ENCODE peak calls at places on chromosomes 1 and 21, in five cellular contexts. N is HCT116, U is GM23338, Y is PC-3, F is neural progenitor cell. S is an unnamed sample. For H4K20me1, the result is how much of the 10 kb centered on the place peaks cover.

GRCh38 chr1:209650454-209650853 is 1.8 kb downstream of the LAMB3 start:
- DNase-seq in N (no peak), U (no peak), Y (no peak), F (no peak), S (no peak)

GRCh38 chr1:55898191-55898590 is 681.2 kb downstream of the PLPP3 start:
- DNase-seq in N (no peak), U (no peak), Y (peak), F (no peak), S (no peak)

GRCh38 chr1:110384581-110385321 is 6.1 kb downstream of the SLC16A4 start:
- DNase-seq in N (no peak), U (no peak), Y (no peak), F (no peak), S (peak)

GRCh38 chr1:219757890-219758289 is 145.0 kb upstream of the ZC3H11B start:
- DNase-seq in N (no peak), U (no peak), Y (no peak), F (no peak), S (no peak)

GRCh38 chr1:156490401-156491032 is 10.1 kb downstream of the MEF2D start:
- DNase-seq in N (no peak), U (peak), Y (no peak), F (peak), S (peak)

GRCh38 chr21:15943009-15943666 is 213.4 kb downstream of the USP25 start:
- DNase-seq in N (no peak), U (no peak), Y (peak), F (no peak), S (no peak)

GRCh38 chr1:17128361-17128760 is 9.1 kb upstream of the PADI2 start:
- DNase-seq in N (peak), U (peak), Y (peak), F (no peak), S (peak)

GRCh38 chr1:36182734-36183133 is 26.8 kb downstream of the MAP7D1 start:
- DNase-seq in N (no peak), U (peak), Y (no peak), F (peak), S (no peak)

GRCh38 chr1:55147504-55147903 is 67.7 kb downstream of the USP24 start:
- DNase-seq in N (no peak), U (no peak), Y (no peak), F (no peak), S (no peak)

GRCh38 chr1:38005195-38006007 is at the start of gene FHL3:
- DNase-seq in N (no peak), U (peak), Y (peak), F (peak), S (no peak)

GRCh38 chr1:161019767-161020572 is 982 bp downstream of the F11R start:
- DNase-seq in N (no peak), U (peak), Y (peak), F (peak), S (no peak)

GRCh38 chr1:145999321-146000024 is 3.1 kb upstream of the TXNIP start:
- DNase-seq in N (no peak), U (no peak), Y (peak), F (no peak), S (peak)

GRCh38 chr21:38989745-38990423 is 184.2 kb downstream of the ETS2 start:
- DNase-seq in N (no peak), U (no peak), Y (peak), F (peak), S (no peak)

GRCh38 chr1:180173451-180173850 is 18.8 kb downstream of the QSOX1 start:
- DNase-seq in N (no peak), U (no peak), Y (no peak), F (no peak), S (no peak)

GRCh38 chr1:168321945-168322344 is 41.3 kb downstream of the TBX19 start:
- DNase-seq in N (peak), U (no peak), Y (peak), F (no peak), S (peak)

GRCh38 chr1:235999259-235999925 is 65.5 kb downstream of the NID1 start:
- DNase-seq in N (peak), U (no peak), Y (peak), F (no peak), S (no peak)

GRCh38 chr1:183544598-183545297 is 45.5 kb downstream of the NCF2 start:
- DNase-seq in N (no peak), U (peak), Y (no peak), F (peak), S (no peak)

GRCh38 chr21:44687671-44688070 is 5.7 kb upstream of the KRTAP12-1 start:
- DNase-seq in N (no peak), U (no peak), Y (no peak), F (no peak), S (no peak)

GRCh38 chr1:219387211-219387610 is 213.5 kb downstream of the LYPLAL1 start:
- DNase-seq in N (no peak), U (no peak), Y (no peak), F (no peak), S (no peak)

GRCh38 chr1:234978397-234979291 is 150.0 kb downstream of the TOMM20 start:
- DNase-seq in N (peak), U (no peak), Y (peak), F (no peak), S (peak)

GRCh38 chr1:30790850-30791778 is 33.5 kb upstream of the LAPTM5 start:
- DNase-seq in N (no peak), U (no peak), Y (no peak), F (no peak), S (peak)

GRCh38 chr1:2597441-2598328 is 11.1 kb downstream of the PRXL2B start:
- DNase-seq in N (no peak), U (no peak), Y (no peak), F (no peak), S (no peak)

GRCh38 chr1:209769171-209769904 is 13.5 kb downstream of the TRAF3IP3 start:
- DNase-seq in N (no peak), U (no peak), Y (peak), F (no peak), S (peak)

GRCh38 chr1:82445132-82445531 is 644.4 kb downstream of the ADGRL2 start:
- DNase-seq in N (no peak), U (no peak), Y (no peak), F (no peak), S (no peak)

GRCh38 chr1:41312991-41313645 is 48.1 kb upstream of the FOXO6 start:
- DNase-seq in N (no peak), U (no peak), Y (no peak), F (no peak), S (no peak)

GRCh38 chr1:10105484-10105883 is 72.7 kb downstream of the UBE4B start:
- DNase-seq in N (no peak), U (no peak), Y (no peak), F (no peak), S (no peak)

GRCh38 chr1:13619909-13620308 is 36.3 kb downstream of the PDPN start:
- DNase-seq in N (no peak), U (no peak), Y (no peak), F (no peak), S (no peak)

GRCh38 chr1:206111528-206111927 is 5.7 kb downstream of the AVPR1B start:
- DNase-seq in N (no peak), U (no peak), Y (no peak), F (no peak), S (no peak)

GRCh38 chr1:35945327-35945726 is 14.4 kb downstream of the AGO3 start:
- DNase-seq in N (no peak), U (no peak), Y (no peak), F (no peak), S (no peak)

GRCh38 chr1:92277105-92277504 is 21.7 kb downstream of the GLMN start:
- DNase-seq in N (no peak), U (no peak), Y (peak), F (no peak), S (no peak)

GRCh38 chr1:207869859-207870258 is 41.1 kb downstream of the CD34 start:
- DNase-seq in N (no peak), U (no peak), Y (no peak), F (no peak), S (no peak)

GRCh38 chr1:27716262-27716895 is 9.4 kb upstream of the FAM76A start:
- DNase-seq in N (no peak), U (no peak), Y (no peak), F (no peak), S (no peak)

GRCh38 chr1:27713869-27714513 is 11.8 kb upstream of the FAM76A start:
- DNase-seq in N (no peak), U (no peak), Y (no peak), F (no peak), S (no peak)

GRCh38 chr1:27710574-27710973 is 15.2 kb upstream of the FAM76A start:
- DNase-seq in N (no peak), U (no peak), Y (no peak), F (no peak), S (no peak)

DNA sequence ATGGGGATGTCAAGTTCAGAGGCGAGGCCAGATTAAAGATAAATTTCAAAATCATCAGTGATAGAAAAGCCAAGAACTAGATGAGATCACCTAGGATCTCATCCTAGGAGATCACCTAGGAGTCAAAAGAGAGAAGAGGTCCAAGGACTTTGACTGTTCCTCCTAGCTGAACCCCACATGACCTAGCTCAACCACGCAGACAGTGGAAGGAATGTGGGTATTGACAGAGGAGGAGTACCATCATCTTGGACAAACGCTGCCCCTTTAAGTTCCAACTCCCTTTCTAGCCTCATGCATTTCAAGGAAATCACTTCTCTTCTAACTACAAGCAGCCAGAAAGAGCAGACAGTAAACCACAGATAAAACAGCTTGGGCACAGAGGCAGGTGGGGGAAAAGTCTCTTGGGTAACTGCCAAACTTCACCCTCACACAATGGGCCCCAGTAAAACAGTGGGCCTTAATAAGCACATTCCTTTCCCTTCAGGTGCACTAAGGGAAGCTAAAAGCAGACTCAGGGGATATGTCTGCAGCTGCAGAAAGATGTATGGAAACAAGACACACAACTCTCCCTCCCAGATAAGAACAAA is 12.5 kb upstream of the FAM76A start:
- DNase-seq in N (no peak), U (no peak), Y (no peak), F (no peak), S (no peak)
- TF ChIP-seq EZH2phosphoT487 in N (no peak), U (no peak), Y (no peak), F (no peak), S (no peak)

DNA sequence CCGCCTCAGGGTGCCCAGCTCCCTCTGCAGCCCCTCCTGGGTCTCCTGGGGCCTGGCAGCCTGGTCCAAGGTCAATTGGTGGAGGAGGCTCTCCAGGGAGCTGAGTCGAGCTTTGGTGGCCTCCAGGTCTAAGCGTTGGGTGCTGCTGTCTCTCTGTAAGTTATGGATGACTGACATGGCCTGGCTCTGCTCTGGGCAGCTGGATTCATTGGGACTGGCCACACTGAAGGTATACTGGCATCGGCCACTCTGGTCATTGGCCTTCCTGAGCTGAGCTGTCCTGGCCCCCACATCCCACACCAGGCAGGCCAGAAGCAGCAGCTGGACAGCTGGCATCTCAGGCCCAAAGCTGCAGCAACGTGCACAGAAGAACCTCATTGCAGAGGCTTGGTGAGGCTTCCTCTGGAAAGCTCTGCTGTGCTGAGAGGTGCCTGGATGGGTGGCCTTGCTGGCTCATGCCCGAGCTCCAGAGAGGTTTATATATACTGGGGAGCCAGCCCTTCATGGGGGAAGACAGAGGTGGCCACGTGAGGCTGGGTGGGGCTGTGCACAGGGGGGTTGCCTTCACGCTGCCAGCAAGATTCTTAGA is at the start of gene MYOC:
- DNase-seq in N (no peak), U (no peak), Y (no peak), F (no peak), S (no peak)
- H3K4me3 ChIP-seq in N (no peak), U (no peak), Y (no peak), F (no peak), S (no peak)

GRCh38 chr1:107830075-107830474 is 134.9 kb downstream of the VAV3 start:
- DNase-seq in N (no peak), U (no peak), Y (no peak), F (no peak), S (no peak)

GRCh38 chr1:107830546-107830945 is 134.4 kb downstream of the VAV3 start:
- DNase-seq in N (no peak), U (peak), Y (no peak), F (no peak), S (no peak)

GRCh38 chr1:107831921-107832320 is 133.1 kb downstream of the VAV3 start:
- DNase-seq in N (no peak), U (no peak), Y (no peak), F (no peak), S (no peak)

GRCh38 chr1:107835151-107835670 is 129.8 kb downstream of the VAV3 start:
- DNase-seq in N (no peak), U (no peak), Y (no peak), F (no peak), S (no peak)

DNA sequence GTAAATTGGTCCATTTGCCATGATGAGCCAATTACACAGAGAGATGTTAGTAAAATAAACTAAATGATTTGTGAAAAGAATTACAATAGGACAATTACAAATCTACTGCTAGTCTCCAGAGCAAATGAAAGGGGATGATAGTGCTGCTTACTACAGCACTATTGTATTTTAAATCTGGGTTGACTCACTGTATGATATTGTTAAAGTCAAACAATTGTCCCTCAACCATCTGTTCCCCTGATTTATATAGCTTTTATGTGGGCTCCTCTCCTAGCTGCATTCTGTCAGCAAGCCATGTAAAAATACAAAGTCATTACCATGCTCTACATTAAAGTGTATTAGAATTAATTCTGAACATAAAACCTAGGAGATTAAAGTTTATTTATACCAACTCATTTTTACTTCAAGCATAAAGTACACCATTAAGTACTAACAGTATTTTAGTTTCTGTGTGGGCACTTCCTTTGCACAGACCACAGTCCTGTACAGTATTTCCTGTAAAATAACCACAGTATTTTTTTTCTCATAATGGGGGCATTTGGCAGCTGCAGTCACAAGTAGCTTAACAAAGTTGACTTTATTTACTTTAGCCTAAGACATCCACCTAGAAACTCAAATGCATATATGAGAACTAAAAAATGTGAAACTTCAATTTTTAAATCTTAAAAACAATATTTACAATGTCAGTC is 135.8 kb downstream of the VAV3 start:
- DNase-seq in N (no peak), U (no peak), Y (no peak), F (no peak), S (peak)
- H4K20me1 ChIP-seq in N (under half), U (under half), Y (under half), F (under half), S (under half)

GRCh38 chr1:8238141-8239038 is 79.5 kb upstream of the SLC45A1 start:
- DNase-seq in N (no peak), U (peak), Y (peak), F (no peak), S (no peak)
- TF ChIP-seq EZH2phosphoT487 in N (no peak), U (no peak), Y (no peak), F (no peak), S (no peak)

GRCh38 chr1:23566304-23566703 is 7.0 kb upstream of the ID3 start:
- DNase-seq in N (no peak), U (peak), Y (no peak), F (peak), S (no peak)

GRCh38 chr1:23568608-23569383 is 9.5 kb upstream of the ID3 start:
- DNase-seq in N (no peak), U (peak), Y (no peak), F (peak), S (no peak)

GRCh38 chr1:23567996-23568607 is 8.8 kb upstream of the ID3 start:
- DNase-seq in N (no peak), U (peak), Y (no peak), F (peak), S (no peak)

GRCh38 chr1:23570001-23570691 is 10.8 kb upstream of the ID3 start:
- DNase-seq in N (no peak), U (no peak), Y (no peak), F (no peak), S (no peak)

DNA sequence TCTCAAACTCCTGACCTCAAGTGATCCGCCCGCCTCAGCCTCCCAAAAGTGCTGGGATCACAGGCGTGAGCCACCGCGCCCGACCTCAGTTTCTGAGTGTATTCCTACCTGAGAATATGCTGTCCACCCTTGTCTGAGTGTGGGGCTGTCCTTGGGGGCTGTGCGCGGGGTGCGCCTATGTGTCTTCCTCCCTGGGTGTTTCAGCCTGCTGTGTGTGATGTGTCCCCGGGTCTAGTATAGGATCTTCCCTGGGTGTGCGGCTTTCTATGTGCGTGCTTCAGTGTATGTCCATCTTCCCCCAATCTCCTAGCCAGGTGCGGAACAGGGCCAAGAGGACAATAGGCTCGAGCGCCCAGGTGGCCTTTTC is 8.3 kb upstream of the ID3 start:
- DNase-seq in N (no peak), U (peak), Y (no peak), F (no peak), S (no peak)
- H3K4me3 ChIP-seq in N (no peak), U (peak), Y (no peak), F (peak), S (no peak)

GRCh38 chr1:22100168-22100567 is 42.7 kb downstream of the WNT4 start:
- DNase-seq in N (no peak), U (no peak), Y (no peak), F (no peak), S (no peak)
- H4K20me1 ChIP-seq in N (under half), U (under half), Y (under half), F (under half), S (under half)

S was measured in OCI-LY7.